ENCODE peak calls at places on chromosomes 11 and 22, in nine cellular contexts. O, N, Q, B, R, M, T, P and K are unnamed samples.

GRCh38 chr22:24950272-24950902 is 2.1 kb upstream of the KIAA1671 start:
- DNase-seq in Q (peak), T (peak), B (no peak), N (no peak), P (no peak), M (no peak), R (no peak), O (no peak), K (no peak)

GRCh38 chr22:19446603-19447387 is 716 bp downstream of the C22orf39 start:
- DNase-seq in T (no peak), R (no peak), B (no peak), P (no peak), Q (no peak), M (no peak), N (no peak), O (no peak), K (peak)

GRCh38 chr11:7537260-7537659 is 23.5 kb downstream of the PPFIBP2 start:
- DNase-seq in N (no peak), O (no peak), T (peak), P (no peak), R (no peak), M (no peak), B (no peak), Q (peak), K (no peak)

GRCh38 chr11:128463386-128463829 is 124.0 kb downstream of the ETS1 start:
- DNase-seq in M (no peak), R (no peak), P (no peak), B (no peak), T (no peak), O (no peak), Q (no peak), N (no peak), K (no peak)

GRCh38 chr11:79439430-79439892 is 1.4 kb downstream of the TENM4 start:
- DNase-seq in B (no peak), P (no peak), R (no peak), M (no peak), T (no peak), N (no peak), Q (no peak), O (no peak), K (peak)

GRCh38 chr11:31813242-31813960 is 2.3 kb upstream of the PAX6 start:
- DNase-seq in P (no peak), N (no peak), T (no peak), B (no peak), M (no peak), O (no peak), R (no peak), Q (no peak), K (peak)

GRCh38 chr22:25348391-25348790 is 129.0 kb downstream of the CRYBB2 start:
- DNase-seq in N (no peak), M (no peak), P (no peak), Q (no peak), B (peak), R (no peak), O (no peak), T (no peak), K (no peak)

GRCh38 chr11:26229270-26229669 is 102.7 kb upstream of the ANO3 start:
- DNase-seq in N (no peak), R (no peak), Q (no peak), T (no peak), M (no peak), B (no peak), P (no peak), O (no peak), K (no peak)

GRCh38 chr22:39319284-39320170 is at the start of gene RPL3:
- DNase-seq in P (peak), M (peak), B (peak), O (peak), R (peak), N (peak), T (peak), Q (peak), K (peak)

GRCh38 chr11:72483412-72484186 is 49.3 kb upstream of the CLPB start:
- DNase-seq in M (no peak), Q (no peak), N (no peak), T (no peak), B (no peak), P (no peak), O (no peak), R (no peak), K (no peak)

GRCh38 chr11:121453589-121454299 is 977 bp upstream of the SORL1-AS1 start:
- DNase-seq in T (no peak), B (no peak), M (no peak), Q (no peak), O (no peak), P (no peak), N (no peak), R (no peak), K (no peak)

GRCh38 chr22:24424001-24424900 is 3.1 kb upstream of the ADORA2A start:
- DNase-seq in R (peak), T (no peak), P (peak), N (no peak), Q (no peak), O (peak), B (no peak), M (no peak), K (no peak)

GRCh38 chr11:985848-986247 is 50.7 kb downstream of the MUC6 start:
- DNase-seq in M (no peak), N (no peak), Q (no peak), B (no peak), O (no peak), R (no peak), T (no peak), P (no peak), K (no peak)

GRCh38 chr11:86155210-86155844 is 86.4 kb upstream of the PICALM start:
- DNase-seq in M (no peak), P (no peak), B (no peak), N (no peak), T (no peak), Q (no peak), R (no peak), O (no peak), K (no peak)